ENCODE peak calls at places on chromosomes 6 and 20, in five cellular contexts. K, J, H, A and L are unnamed samples.
A peak's percentile ranks its signal among the peaks of the same experiment; 100 is the strongest.

GRCh38 chr6:63839485-63839884 is 203.9 kb downstream of the PHF3 start:
- DNase-seq in K (no peak), J (no peak), H (no peak), A (no peak), L (no peak)

GRCh38 chr6:84441456-84441855 is 214.0 kb upstream of the CEP162 start:
- DNase-seq in K (no peak), J (no peak), H (no peak), A (no peak), L (no peak)

GRCh38 chr6:56938634-56939294 is 16.1 kb upstream of the BEND6 start:
- DNase-seq in K (peak; percentile 34), J (no peak), H (peak; percentile 11), A (peak; percentile 94), L (no peak)

GRCh38 chr6:14610141-14610540 is 492.6 kb downstream of the CD83 start:
- DNase-seq in K (no peak), J (no peak), H (no peak), A (no peak), L (no peak)

GRCh38 chr6:63598001-63598250 is 25.6 kb downstream of the LOC128125822 start:
- DNase-seq in K (no peak), J (peak; percentile 36), H (no peak), A (no peak), L (no peak)

GRCh38 chr6:95973976-95974375 is 41.8 kb upstream of the FUT9 start:
- DNase-seq in K (no peak), J (no peak), H (no peak), A (no peak), L (no peak)

GRCh38 chr20:46739441-46740213 is 30.2 kb downstream of the SLC2A10 start:
- DNase-seq in K (no peak), J (no peak), H (no peak), A (no peak), L (no peak)

GRCh38 chr20:11918280-11918952 is 723 bp downstream of the BTBD3 start:
- DNase-seq in K (no peak), J (no peak), H (no peak), A (no peak), L (no peak)

GRCh38 chr20:36432096-36432495 is 109.2 kb upstream of the MYL9 start:
- DNase-seq in K (no peak), J (no peak), H (no peak), A (no peak), L (no peak)

GRCh38 chr6:4136354-4136831 is 1.0 kb upstream of the ECI2 start:
- DNase-seq in K (no peak), J (no peak), H (no peak), A (no peak), L (no peak)

GRCh38 chr6:166068768-166069167 is 98.9 kb downstream of the TBXT start:
- DNase-seq in K (no peak), J (no peak), H (no peak), A (no peak), L (no peak)

GRCh38 chr20:57656252-57656820 is 36.1 kb upstream of the ZBP1 start:
- DNase-seq in K (no peak), J (no peak), H (no peak), A (peak; percentile 9), L (peak; percentile 42)

GRCh38 chr20:25081065-25081729 is 744 bp downstream of the VSX1 start:
- DNase-seq in K (no peak), J (no peak), H (no peak), A (peak; percentile 52), L (peak; percentile 94)

GRCh38 chr6:159713984-159714383 is 13.3 kb upstream of the WTAP start:
- DNase-seq in K (no peak), J (no peak), H (no peak), A (no peak), L (no peak)

GRCh38 chr20:61287583-61287982 is 35.5 kb downstream of the CDH4 start:
- DNase-seq in K (no peak), J (no peak), H (no peak), A (no peak), L (no peak)

GRCh38 chr20:11907621-11908020 is 10.1 kb upstream of the BTBD3 start:
- DNase-seq in K (no peak), J (no peak), H (no peak), A (no peak), L (no peak)

GRCh38 chr6:24906314-24906713 is 29.4 kb downstream of the RIPOR2 start:
- DNase-seq in K (no peak), J (no peak), H (no peak), A (no peak), L (no peak)

GRCh38 chr20:2751347-2751867 is 49.0 kb downstream of the CPXM1 start:
- DNase-seq in K (no peak), J (no peak), H (no peak), A (peak; percentile 10), L (no peak)

GRCh38 chr6:4941782-4942672 is 61.8 kb downstream of the RPP40 start:
- DNase-seq in K (peak; percentile 4), J (peak; percentile 23), H (peak; percentile 37), A (peak; percentile 87), L (no peak)

GRCh38 chr6:166553563-166554271 is 32.8 kb downstream of the RAMACL start:
- DNase-seq in K (peak; percentile 42), J (no peak), H (no peak), A (peak; percentile 93), L (no peak)

GRCh38 chr20:8251201-8251575 is 119.1 kb downstream of the PLCB1 start:
- DNase-seq in K (no peak), J (no peak), H (no peak), A (no peak), L (no peak)

GRCh38 chr6:91868539-91869202 is 1281.8 kb upstream of the MAP3K7 start:
- DNase-seq in K (no peak), J (no peak), H (no peak), A (no peak), L (no peak)

GRCh38 chr6:140879861-140880260 is 1252.9 kb upstream of the GJE1 start:
- DNase-seq in K (no peak), J (no peak), H (no peak), A (peak; percentile 30), L (no peak)

GRCh38 chr6:131381694-131382093 is 191.3 kb upstream of the ARG1 start:
- DNase-seq in K (no peak), J (no peak), H (no peak), A (peak; percentile 20), L (no peak)

GRCh38 chr20:11432407-11432806 is 485.3 kb upstream of the BTBD3 start:
- DNase-seq in K (no peak), J (no peak), H (no peak), A (no peak), L (no peak)

GRCh38 chr20:3603108-3603507 is 60.1 kb downstream of the GFRA4 start:
- DNase-seq in K (no peak), J (no peak), H (no peak), A (no peak), L (no peak)

GRCh38 chr6:6686748-6687601 is 98.5 kb downstream of the LY86 start:
- DNase-seq in K (no peak), J (peak; percentile 12), H (no peak), A (peak; percentile 66), L (peak; percentile 94)

GRCh38 chr6:30443657-30444450 is 45.5 kb upstream of the HLA-E start:
- DNase-seq in K (no peak), J (no peak), H (no peak), A (peak; percentile 64), L (no peak)

GRCh38 chr6:118890997-118891790 is 2.8 kb upstream of the ASF1A start:
- DNase-seq in K (no peak), J (no peak), H (no peak), A (no peak), L (no peak)

GRCh38 chr20:208937-209566 is 18.0 kb upstream of the DEFB129 start:
- DNase-seq in K (no peak), J (no peak), H (peak; percentile 10), A (peak; percentile 60), L (no peak)

GRCh38 chr20:23152308-23152892 is 66.3 kb upstream of the CD93 start:
- DNase-seq in K (no peak), J (no peak), H (no peak), A (peak; percentile 77), L (peak; percentile 27)

GRCh38 chr6:27866370-27867050 is 45.7 kb downstream of the OR2B2 start:
- DNase-seq in K (no peak), J (no peak), H (peak; percentile 30), A (peak; percentile 69), L (peak; percentile 65)